ENCODE peak calls at places on chromosome 15, in eight cellular contexts. U, T, G, R, J, W, M and O are unnamed samples.

GRCh38 chr15:57527382-57528091 is 64.2 kb upstream of the MYZAP start:
- DNase-seq in U (peak; percentile 28), T (peak; percentile 9), G (peak; percentile 71), R (no peak), J (no peak), W (peak; percentile 50), M (no peak), O (peak; percentile 44)

GRCh38 chr15:55703873-55704285 is 39.1 kb downstream of the PRTG start:
- DNase-seq in U (no peak), T (no peak), G (no peak), R (no peak), J (no peak), W (no peak), M (no peak), O (no peak)

GRCh38 chr15:74134387-74135027 is 4.1 kb downstream of the ISLR2 start:
- DNase-seq in U (no peak), T (peak; percentile 53), G (peak; percentile 61), R (no peak), J (no peak), W (no peak), M (peak; percentile 48), O (no peak)

GRCh38 chr15:76139368-76140068 is 79.7 kb downstream of the TMEM266 start:
- DNase-seq in U (peak; percentile 69), T (peak; percentile 49), G (peak; percentile 80), R (no peak), J (peak; percentile 73), W (peak; percentile 65), M (peak; percentile 64), O (peak; percentile 60)

GRCh38 chr15:76905855-76906254 is 715 bp upstream of the SCAPER start:
- DNase-seq in U (no peak), T (no peak), G (no peak), R (no peak), J (no peak), W (no peak), M (no peak), O (no peak)

GRCh38 chr15:58396181-58396580 is 35.6 kb upstream of the LIPC start:
- DNase-seq in U (peak; percentile 35), T (no peak), G (no peak), R (no peak), J (no peak), W (no peak), M (no peak), O (no peak)

GRCh38 chr15:81312790-81313543 is 11.0 kb downstream of the STARD5 start:
- DNase-seq in U (peak; percentile 75), T (no peak), G (no peak), R (peak; percentile 75), J (peak; percentile 77), W (no peak), M (peak; percentile 57), O (no peak)

GRCh38 chr15:67543348-67543718 is 830 bp downstream of the MAP2K5 start:
- DNase-seq in U (peak; percentile 3), T (no peak), G (no peak), R (no peak), J (no peak), W (no peak), M (no peak), O (no peak)

GRCh38 chr15:77825143-77825542 is 192.4 kb upstream of the LINGO1 start:
- DNase-seq in U (no peak), T (no peak), G (no peak), R (no peak), J (no peak), W (no peak), M (no peak), O (no peak)

GRCh38 chr15:58066042-58066867 is 744 bp upstream of the ALDH1A2 start:
- DNase-seq in U (peak; percentile 28), T (peak; percentile 32), G (peak; percentile 48), R (no peak), J (peak; percentile 64), W (no peak), M (peak; percentile 69), O (no peak)

GRCh38 chr15:70084461-70084860 is 13.3 kb downstream of the TLE3 start:
- DNase-seq in U (no peak), T (no peak), G (no peak), R (no peak), J (no peak), W (no peak), M (no peak), O (no peak)

GRCh38 chr15:63015618-63016017 is 26.9 kb upstream of the TPM1 start:
- DNase-seq in U (no peak), T (no peak), G (no peak), R (peak; percentile 60), J (no peak), W (no peak), M (no peak), O (no peak)

GRCh38 chr15:74384566-74385441 is 17.4 kb upstream of the CYP11A1 start:
- DNase-seq in U (peak; percentile 85), T (no peak), G (no peak), R (no peak), J (peak; percentile 49), W (no peak), M (peak; percentile 41), O (no peak)

DNA sequence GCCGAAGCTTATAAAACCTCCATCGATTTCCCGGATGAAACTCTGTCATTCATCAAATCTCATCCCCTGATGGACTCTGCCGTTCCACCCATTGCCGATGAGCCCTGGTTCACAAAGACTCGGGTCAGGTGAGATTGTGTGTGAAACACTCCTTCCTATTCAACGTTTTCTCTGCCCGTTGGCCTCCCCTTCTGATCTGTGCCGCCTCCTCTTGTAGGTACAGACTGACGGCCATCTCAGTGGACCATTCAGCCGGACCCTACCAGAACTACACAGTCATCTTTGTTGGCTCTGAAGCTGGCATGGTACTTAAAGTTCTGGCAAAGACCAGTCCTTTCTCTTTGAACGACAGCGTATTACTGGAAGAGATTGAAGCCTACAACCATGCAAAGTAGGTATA is 47.4 kb downstream of the SEMA6D start:
- DNase-seq in U (no peak), T (no peak), G (no peak), R (no peak), J (no peak), W (no peak), M (no peak), O (no peak)
- H3K27ac ChIP-seq in U (no peak overlapping the region), T (peak overlapping the region; percentile 58), G (no peak overlapping the region), R (no peak overlapping the region), J (no peak overlapping the region), W (no peak overlapping the region), M (no peak overlapping the region), O (no peak overlapping the region)

GRCh38 chr15:93180128-93180527 is 91.1 kb upstream of the RGMA start:
- DNase-seq in U (no peak), T (no peak), G (no peak), R (no peak), J (no peak), W (no peak), M (no peak), O (no peak)

GRCh38 chr15:93179704-93180103 is 90.7 kb upstream of the RGMA start:
- DNase-seq in U (no peak), T (no peak), G (no peak), R (no peak), J (no peak), W (no peak), M (no peak), O (no peak)

GRCh38 chr15:93179072-93179471 is 90.1 kb upstream of the RGMA start:
- DNase-seq in U (no peak), T (peak; percentile 12), G (no peak), R (peak; percentile 20), J (peak; percentile 55), W (no peak), M (peak; percentile 46), O (no peak)

GRCh38 chr15:93182806-93183205 is 93.8 kb upstream of the RGMA start:
- DNase-seq in U (no peak), T (no peak), G (no peak), R (no peak), J (no peak), W (no peak), M (no peak), O (no peak)

DNA sequence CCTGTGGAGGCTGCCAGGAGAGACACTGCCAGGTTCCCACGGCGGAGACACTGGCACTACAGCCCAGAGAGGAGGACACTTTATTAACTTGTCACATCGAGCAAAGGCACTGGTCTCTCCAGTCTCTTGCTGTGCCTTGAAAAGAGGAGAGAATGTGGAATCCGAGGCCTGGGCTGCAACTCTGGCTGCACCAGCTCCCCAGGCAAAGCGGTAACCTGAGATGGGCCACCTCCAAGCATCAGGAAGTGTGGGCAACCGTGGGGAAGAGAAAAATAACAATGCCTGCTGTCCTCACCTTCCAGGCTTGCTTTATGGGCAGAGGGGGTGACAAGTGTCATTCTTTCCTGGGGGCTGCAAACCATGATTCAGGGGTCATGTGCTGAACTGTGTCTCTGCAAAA is 91.6 kb upstream of the RGMA start:
- DNase-seq in U (no peak), T (no peak), G (no peak), R (no peak), J (no peak), W (no peak), M (no peak), O (no peak)
- H3K27ac ChIP-seq in U (no peak overlapping the region), T (no peak overlapping the region), G (peak overlapping the region; percentile 24), R (no peak overlapping the region), J (no peak overlapping the region), W (no peak overlapping the region), M (no peak overlapping the region), O (no peak overlapping the region)

GRCh38 chr15:65413051-65413759 is 9.5 kb downstream of the IGDCC4 start:
- DNase-seq in U (no peak), T (no peak), G (no peak), R (no peak), J (no peak), W (no peak), M (no peak), O (no peak)

GRCh38 chr15:65413760-65414144 is 9.0 kb downstream of the IGDCC4 start:
- DNase-seq in U (no peak), T (no peak), G (no peak), R (no peak), J (no peak), W (no peak), M (no peak), O (no peak)

GRCh38 chr15:65418596-65418995 is 4.2 kb downstream of the IGDCC4 start:
- DNase-seq in U (no peak), T (no peak), G (no peak), R (no peak), J (no peak), W (no peak), M (no peak), O (no peak)

GRCh38 chr15:65414841-65415621 is 7.7 kb downstream of the IGDCC4 start:
- DNase-seq in U (no peak), T (peak; percentile 49), G (peak; percentile 79), R (no peak), J (no peak), W (peak; percentile 88), M (no peak), O (no peak)

GRCh38 chr15:65416845-65417416 is 5.8 kb downstream of the IGDCC4 start:
- DNase-seq in U (no peak), T (peak; percentile 13), G (peak; percentile 67), R (no peak), J (no peak), W (no peak), M (peak; percentile 55), O (no peak)
- H3K27ac ChIP-seq in U (no peak overlapping the region), T (no peak overlapping the region), G (peak overlapping the region; percentile 99), R (no peak overlapping the region), J (no peak overlapping the region), W (peak overlapping the region; percentile 84), M (no peak overlapping the region), O (no peak overlapping the region)

DNA sequence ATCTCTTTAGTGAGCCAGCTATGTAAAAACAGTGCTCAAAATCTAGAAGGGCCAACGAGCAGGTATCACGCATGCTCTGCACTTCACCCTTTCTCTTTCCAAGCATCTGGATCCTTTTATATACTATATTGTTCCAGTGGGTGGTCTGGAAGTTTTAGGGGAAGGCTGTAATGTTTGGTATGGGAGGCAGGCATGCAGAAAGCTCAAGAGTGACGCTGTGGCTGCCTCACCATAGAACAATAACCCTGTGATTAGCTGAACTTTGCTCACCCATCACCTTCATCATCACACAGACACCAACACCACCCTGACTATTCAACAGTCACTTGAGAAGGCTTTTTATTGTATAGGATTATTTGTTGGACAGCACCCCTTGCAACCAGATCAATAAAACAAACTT is 81.6 kb downstream of the FBN1 start:
- DNase-seq in U (no peak), T (no peak), G (no peak), R (no peak), J (no peak), W (no peak), M (no peak), O (no peak)
- H3K27ac ChIP-seq in U (no peak overlapping the region), T (no peak overlapping the region), G (no peak overlapping the region), R (no peak overlapping the region), J (no peak overlapping the region), W (no peak overlapping the region), M (no peak overlapping the region), O (no peak overlapping the region)